ENCODE peak calls at places on chromosomes 5 and 9, in ten cellular contexts. One of them, this sample, is unnamed.

GRCh38 chr9:71001780-71002386 is 119.5 kb downstream of the TRPM3 start:
- DNase-seq in astrocyte: no peak
- DNase-seq in GM23338: peak; percentile 88
- DNase-seq in foreskin fibroblast: no peak
- DNase-seq in GM13976: peak; percentile 10
- DNase-seq in right lobe of liver: no peak
- DNase-seq in cardiac muscle cell: peak; percentile 60
- DNase-seq in astrocyte of the spinal cord: peak; percentile 25
- DNase-seq in HFFc6: peak; percentile 6
- DNase-seq in neural crest cell: no peak
- DNase-seq in this sample: no peak

GRCh38 chr5:109981979-109982378 is 292.3 kb downstream of the MAN2A1 start:
- DNase-seq in astrocyte: no peak
- DNase-seq in GM23338: no peak
- DNase-seq in foreskin fibroblast: no peak
- DNase-seq in GM13976: no peak
- DNase-seq in right lobe of liver: no peak
- DNase-seq in cardiac muscle cell: no peak
- DNase-seq in astrocyte of the spinal cord: no peak
- DNase-seq in HFFc6: no peak
- DNase-seq in neural crest cell: no peak
- DNase-seq in this sample: no peak

GRCh38 chr9:34413229-34413852 is 36.6 kb upstream of the MYORG start:
- DNase-seq in astrocyte: peak; percentile 19
- DNase-seq in GM23338: peak; percentile 90
- DNase-seq in foreskin fibroblast: peak; percentile 28
- DNase-seq in GM13976: no peak
- DNase-seq in right lobe of liver: no peak
- DNase-seq in cardiac muscle cell: peak; percentile 67
- DNase-seq in astrocyte of the spinal cord: peak; percentile 36
- DNase-seq in HFFc6: peak; percentile 36
- DNase-seq in neural crest cell: peak; percentile 84
- DNase-seq in this sample: no peak

GRCh38 chr5:68795190-68795589 is 298.6 kb upstream of the SLC30A5 start:
- DNase-seq in astrocyte: no peak
- DNase-seq in GM23338: no peak
- DNase-seq in foreskin fibroblast: no peak
- DNase-seq in GM13976: no peak
- DNase-seq in right lobe of liver: no peak
- DNase-seq in cardiac muscle cell: no peak
- DNase-seq in astrocyte of the spinal cord: no peak
- DNase-seq in HFFc6: no peak
- DNase-seq in neural crest cell: no peak
- DNase-seq in this sample: no peak

GRCh38 chr5:91127682-91128081 is 255.4 kb downstream of the ARRDC3 start:
- DNase-seq in astrocyte: no peak
- DNase-seq in GM23338: no peak
- DNase-seq in foreskin fibroblast: no peak
- DNase-seq in GM13976: no peak
- DNase-seq in right lobe of liver: no peak
- DNase-seq in cardiac muscle cell: no peak
- DNase-seq in astrocyte of the spinal cord: no peak
- DNase-seq in HFFc6: no peak
- DNase-seq in neural crest cell: no peak
- DNase-seq in this sample: no peak

GRCh38 chr5:98458004-98458403 is 315.5 kb upstream of the RGMB start:
- DNase-seq in astrocyte: peak; percentile 78
- DNase-seq in GM23338: no peak
- DNase-seq in foreskin fibroblast: peak; percentile 66
- DNase-seq in GM13976: no peak
- DNase-seq in right lobe of liver: no peak
- DNase-seq in cardiac muscle cell: peak; percentile 40
- DNase-seq in astrocyte of the spinal cord: peak; percentile 92
- DNase-seq in HFFc6: peak; percentile 89
- DNase-seq in neural crest cell: no peak
- DNase-seq in this sample: no peak

GRCh38 chr5:168128154-168128553 is 163.3 kb upstream of the WWC1 start:
- DNase-seq in astrocyte: no peak
- DNase-seq in GM23338: no peak
- DNase-seq in foreskin fibroblast: no peak
- DNase-seq in GM13976: no peak
- DNase-seq in right lobe of liver: no peak
- DNase-seq in cardiac muscle cell: no peak
- DNase-seq in astrocyte of the spinal cord: no peak
- DNase-seq in HFFc6: no peak
- DNase-seq in neural crest cell: no peak
- DNase-seq in this sample: no peak

GRCh38 chr5:150630016-150630415 is 10.4 kb upstream of the SYNPO start:
- DNase-seq in astrocyte: no peak
- DNase-seq in GM23338: no peak
- DNase-seq in foreskin fibroblast: no peak
- DNase-seq in GM13976: no peak
- DNase-seq in right lobe of liver: peak; percentile 30
- DNase-seq in cardiac muscle cell: no peak
- DNase-seq in astrocyte of the spinal cord: no peak
- DNase-seq in HFFc6: no peak
- DNase-seq in neural crest cell: no peak
- DNase-seq in this sample: no peak

GRCh38 chr9:34465468-34465867 is 6.9 kb downstream of the DNAI1 start:
- DNase-seq in astrocyte: no peak
- DNase-seq in GM23338: no peak
- DNase-seq in foreskin fibroblast: no peak
- DNase-seq in GM13976: no peak
- DNase-seq in right lobe of liver: no peak
- DNase-seq in cardiac muscle cell: no peak
- DNase-seq in astrocyte of the spinal cord: no peak
- DNase-seq in HFFc6: no peak
- DNase-seq in neural crest cell: no peak
- DNase-seq in this sample: no peak

GRCh38 chr9:136482046-136482792 is 621 bp downstream of the SEC16A start:
- DNase-seq in astrocyte: no peak
- DNase-seq in GM23338: peak; percentile 52
- DNase-seq in foreskin fibroblast: peak; percentile 27
- DNase-seq in GM13976: no peak
- DNase-seq in right lobe of liver: no peak
- DNase-seq in cardiac muscle cell: peak; percentile 56
- DNase-seq in astrocyte of the spinal cord: peak; percentile 38
- DNase-seq in HFFc6: peak; percentile 26
- DNase-seq in neural crest cell: no peak
- DNase-seq in this sample: no peak

DNA sequence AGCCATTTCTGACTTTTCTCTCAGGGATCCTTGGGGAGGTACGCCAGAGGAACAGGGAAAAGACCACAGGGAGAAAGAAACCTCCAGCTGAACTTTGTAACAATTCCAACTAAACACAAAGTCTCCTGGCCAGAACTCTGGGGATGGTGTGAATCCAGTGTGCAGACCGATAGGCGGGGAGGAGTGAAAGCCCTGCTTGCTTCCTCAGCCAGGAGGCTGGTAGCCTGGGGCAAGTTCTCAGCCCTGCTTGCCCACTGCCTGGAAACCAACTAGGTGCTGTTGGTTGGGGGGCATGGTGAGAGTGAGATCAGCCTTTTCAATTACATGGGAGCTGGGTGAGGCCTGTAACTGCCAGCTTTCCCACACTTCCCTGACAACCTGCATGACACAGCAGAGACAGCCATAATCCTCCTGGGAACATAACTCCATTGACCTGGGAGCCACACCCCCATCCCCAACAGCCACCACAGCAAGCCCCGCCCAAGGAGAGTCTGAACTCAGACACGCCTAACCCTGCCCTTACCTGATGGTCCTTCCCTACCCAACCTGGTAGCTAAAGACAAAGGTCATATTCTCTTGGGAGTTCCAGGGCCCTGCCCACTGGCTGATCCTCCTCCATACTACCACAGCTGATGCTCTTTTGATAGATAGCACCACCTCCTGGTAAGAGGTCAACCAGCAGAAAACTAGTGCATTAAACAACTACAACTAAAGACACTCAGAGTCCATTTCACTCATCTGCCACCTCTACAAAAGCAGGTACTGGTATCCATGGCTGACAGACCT is 100.1 kb upstream of the TNFAIP8 start:
- DNase-seq in astrocyte: no peak
- DNase-seq in GM23338: peak; percentile 90
- DNase-seq in foreskin fibroblast: no peak
- DNase-seq in GM13976: peak; percentile 17
- DNase-seq in right lobe of liver: no peak
- DNase-seq in cardiac muscle cell: peak; percentile 33
- DNase-seq in astrocyte of the spinal cord: no peak
- DNase-seq in HFFc6: no peak
- DNase-seq in neural crest cell: no peak
- DNase-seq in this sample: peak; percentile 87
- TF ChIP-seq CTCF in astrocyte: no peak
- TF ChIP-seq CTCF in GM23338: peak; percentile 70
- TF ChIP-seq CTCF in foreskin fibroblast: peak; percentile 11
- TF ChIP-seq CTCF in GM13976: no peak
- TF ChIP-seq CTCF in right lobe of liver: peak; percentile 28
- TF ChIP-seq CTCF in cardiac muscle cell: peak; percentile 34
- TF ChIP-seq CTCF in astrocyte of the spinal cord: peak; percentile 12
- TF ChIP-seq CTCF in HFFc6: peak; percentile 45
- TF ChIP-seq CTCF in neural crest cell: no peak
- TF ChIP-seq CTCF in this sample: peak; percentile 85

GRCh38 chr9:91246842-91247241 is 114.9 kb downstream of the AUH start:
- DNase-seq in astrocyte: no peak
- DNase-seq in GM23338: no peak
- DNase-seq in foreskin fibroblast: no peak
- DNase-seq in GM13976: no peak
- DNase-seq in right lobe of liver: no peak
- DNase-seq in cardiac muscle cell: peak; percentile 38
- DNase-seq in astrocyte of the spinal cord: no peak
- DNase-seq in HFFc6: no peak
- DNase-seq in neural crest cell: no peak
- DNase-seq in this sample: no peak

GRCh38 chr9:91247278-91247677 is 114.4 kb downstream of the AUH start:
- DNase-seq in astrocyte: no peak
- DNase-seq in GM23338: no peak
- DNase-seq in foreskin fibroblast: no peak
- DNase-seq in GM13976: no peak
- DNase-seq in right lobe of liver: no peak
- DNase-seq in cardiac muscle cell: no peak
- DNase-seq in astrocyte of the spinal cord: no peak
- DNase-seq in HFFc6: no peak
- DNase-seq in neural crest cell: no peak
- DNase-seq in this sample: no peak

GRCh38 chr9:91253488-91253887 is 108.2 kb downstream of the AUH start:
- DNase-seq in astrocyte: no peak
- DNase-seq in GM23338: peak; percentile 41
- DNase-seq in foreskin fibroblast: no peak
- DNase-seq in GM13976: peak; percentile 30
- DNase-seq in right lobe of liver: no peak
- DNase-seq in cardiac muscle cell: no peak
- DNase-seq in astrocyte of the spinal cord: no peak
- DNase-seq in HFFc6: peak; percentile 10
- DNase-seq in neural crest cell: no peak
- DNase-seq in this sample: no peak

GRCh38 chr9:91245432-91246313 is 116.0 kb downstream of the AUH start:
- DNase-seq in astrocyte: peak; percentile 14
- DNase-seq in GM23338: no peak
- DNase-seq in foreskin fibroblast: no peak
- DNase-seq in GM13976: peak; percentile 47
- DNase-seq in right lobe of liver: no peak
- DNase-seq in cardiac muscle cell: peak; percentile 36
- DNase-seq in astrocyte of the spinal cord: peak; percentile 62
- DNase-seq in HFFc6: no peak
- DNase-seq in neural crest cell: no peak
- DNase-seq in this sample: no peak

DNA sequence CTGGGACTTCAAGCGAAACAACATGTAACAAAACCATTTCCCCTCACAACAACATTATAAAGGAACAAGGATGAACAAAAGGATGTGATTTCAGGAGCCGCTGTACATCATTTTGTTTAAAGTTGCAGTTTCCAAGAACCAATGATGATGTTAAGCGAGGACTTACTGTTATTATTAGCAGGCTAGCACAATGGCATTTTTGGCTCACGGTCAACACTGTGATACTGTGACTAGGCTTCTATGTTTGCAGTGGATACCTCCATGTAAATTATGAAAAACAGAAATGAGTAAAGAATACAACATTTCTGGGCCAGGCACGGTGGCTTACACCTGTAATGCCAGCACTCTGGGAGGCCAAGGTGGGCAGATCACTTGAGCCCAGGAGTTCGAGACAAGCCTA is 113.0 kb downstream of the AUH start:
- DNase-seq in astrocyte: no peak
- DNase-seq in GM23338: no peak
- DNase-seq in foreskin fibroblast: no peak
- DNase-seq in GM13976: no peak
- DNase-seq in right lobe of liver: no peak
- DNase-seq in cardiac muscle cell: no peak
- DNase-seq in astrocyte of the spinal cord: no peak
- DNase-seq in HFFc6: no peak
- DNase-seq in neural crest cell: no peak
- DNase-seq in this sample: no peak
- TF ChIP-seq CTCF in astrocyte: no peak
- TF ChIP-seq CTCF in GM23338: no peak
- TF ChIP-seq CTCF in foreskin fibroblast: no peak
- TF ChIP-seq CTCF in GM13976: no peak
- TF ChIP-seq CTCF in right lobe of liver: no peak
- TF ChIP-seq CTCF in cardiac muscle cell: no peak
- TF ChIP-seq CTCF in astrocyte of the spinal cord: no peak
- TF ChIP-seq CTCF in HFFc6: no peak
- TF ChIP-seq CTCF in neural crest cell: no peak
- TF ChIP-seq CTCF in this sample: no peak

GRCh38 chr5:35920890-35921289 is 17.5 kb downstream of the CAPSL start:
- DNase-seq in astrocyte: no peak
- DNase-seq in GM23338: peak; percentile 50
- DNase-seq in foreskin fibroblast: no peak
- DNase-seq in GM13976: no peak
- DNase-seq in right lobe of liver: no peak
- DNase-seq in cardiac muscle cell: peak; percentile 30
- DNase-seq in astrocyte of the spinal cord: no peak
- DNase-seq in HFFc6: no peak
- DNase-seq in neural crest cell: peak; percentile 8
- DNase-seq in this sample: no peak
- TF ChIP-seq CTCF in astrocyte: peak; percentile 11
- TF ChIP-seq CTCF in GM23338: peak; percentile 45
- TF ChIP-seq CTCF in foreskin fibroblast: no peak
- TF ChIP-seq CTCF in GM13976: no peak
- TF ChIP-seq CTCF in right lobe of liver: no peak
- TF ChIP-seq CTCF in cardiac muscle cell: peak; percentile 36
- TF ChIP-seq CTCF in astrocyte of the spinal cord: peak; percentile 33
- TF ChIP-seq CTCF in HFFc6: peak; percentile 14
- TF ChIP-seq CTCF in neural crest cell: peak; percentile 44
- TF ChIP-seq CTCF in this sample: no peak

DNA sequence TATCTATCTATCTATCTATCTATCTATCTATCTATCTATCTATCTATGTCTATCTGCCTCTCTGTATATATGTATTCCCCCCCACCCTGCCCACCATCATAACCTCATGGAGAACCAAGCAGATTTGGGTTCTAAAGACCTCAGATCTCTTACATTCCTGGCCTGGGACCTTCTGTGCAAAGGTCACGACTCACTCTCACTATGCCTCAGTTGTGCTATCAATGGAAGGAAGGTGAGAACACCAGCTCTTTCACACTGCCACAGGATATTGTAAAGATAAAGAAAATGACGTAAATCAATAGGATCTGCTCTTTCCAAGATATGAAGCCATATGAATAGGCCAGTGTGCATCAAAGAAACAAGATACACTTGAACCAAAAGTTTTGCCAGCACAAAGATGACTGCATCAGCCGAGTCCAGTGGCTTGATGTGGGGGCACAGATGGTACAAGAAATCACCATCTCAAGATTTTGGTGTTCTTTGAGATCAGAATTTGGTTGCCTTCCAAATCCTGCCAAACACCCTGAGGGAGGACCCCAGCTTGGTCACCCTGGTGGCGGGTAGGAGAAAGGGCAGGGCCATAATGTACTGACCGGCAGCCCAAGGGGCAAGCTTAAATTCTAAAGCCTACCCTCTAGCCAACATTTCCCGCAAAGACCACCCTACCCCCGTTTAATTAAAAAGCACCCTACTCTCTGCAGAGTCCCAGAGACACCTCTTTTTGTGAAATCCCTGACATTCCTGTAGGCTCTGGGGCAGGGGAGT is 8.4 kb upstream of the FGF1 start:
- DNase-seq in astrocyte: no peak
- DNase-seq in GM23338: peak; percentile 41
- DNase-seq in foreskin fibroblast: no peak
- DNase-seq in GM13976: no peak
- DNase-seq in right lobe of liver: no peak
- DNase-seq in cardiac muscle cell: no peak
- DNase-seq in astrocyte of the spinal cord: no peak
- DNase-seq in HFFc6: no peak
- DNase-seq in neural crest cell: no peak
- DNase-seq in this sample: no peak
- TF ChIP-seq CTCF in astrocyte: no peak
- TF ChIP-seq CTCF in GM23338: peak; percentile 52
- TF ChIP-seq CTCF in foreskin fibroblast: no peak
- TF ChIP-seq CTCF in GM13976: no peak
- TF ChIP-seq CTCF in right lobe of liver: no peak
- TF ChIP-seq CTCF in cardiac muscle cell: peak; percentile 29
- TF ChIP-seq CTCF in astrocyte of the spinal cord: peak; percentile 19
- TF ChIP-seq CTCF in HFFc6: peak; percentile 59
- TF ChIP-seq CTCF in neural crest cell: no peak
- TF ChIP-seq CTCF in this sample: no peak

This sample was measured in Peyer's patch.